ENCODE peak calls at places on chromosomes 2 and 18, in four cellular contexts. M is chondrocyte, Z is Calu3, Y is RWPE1. W is an unnamed sample.

GRCh38 chr2:102336502-102336945 is 19.1 kb upstream of the IL18R1 start:
- DNase-seq in M (no peak), Y (peak; percentile 39), Z (no peak), W (no peak)

GRCh38 chr2:121088251-121089004 is 196.6 kb downstream of the TFCP2L1 start:
- DNase-seq in Y (no peak), Z (no peak), M (peak; percentile 77), W (no peak)

GRCh38 chr2:67954125-67954748 is 108.6 kb downstream of the C1D start:
- DNase-seq in Y (no peak), M (no peak), Z (no peak), W (no peak)

GRCh38 chr2:9695916-9696315 is 65.1 kb upstream of the YWHAQ start:
- DNase-seq in Y (no peak), M (no peak), Z (no peak), W (no peak)

GRCh38 chr2:47569658-47570398 is 166.9 kb downstream of the MSH2 start:
- DNase-seq in Y (no peak), Z (peak; percentile 7), M (no peak), W (no peak)

GRCh38 chr2:238743243-238744068 is 104.4 kb upstream of the TWIST2 start:
- DNase-seq in Z (no peak), Y (no peak), M (no peak), W (no peak)

GRCh38 chr18:48988508-48989303 is 37.9 kb upstream of the SMAD7 start:
- DNase-seq in M (peak; percentile 67), Y (no peak), Z (no peak), W (no peak)

GRCh38 chr18:478679-479078 is 21.8 kb downstream of the COLEC12 start:
- DNase-seq in M (no peak), Z (no peak), Y (no peak), W (no peak)